ENCODE peak calls at places on chromosomes 13 and 19, in four cellular contexts. A is tibial artery, H is tibial nerve, N is Peyer's patch. M is an unnamed sample.
A peak's percentile ranks its signal among the peaks of the same experiment; 100 is the strongest.

GRCh38 chr13:27953671-27954405 is 15.3 kb downstream of the CDX2 start:
- DNase-seq in A (no peak), H (peak; percentile 48), N (peak; percentile 37), M (no peak)

GRCh38 chr19:1108291-1109031 is 4.7 kb downstream of the GPX4 start:
- DNase-seq in H (no peak), A (no peak), N (no peak), M (no peak)

GRCh38 chr13:41284512-41285288 is 21.3 kb upstream of the MTRF1 start:
- DNase-seq in H (no peak), N (no peak), A (no peak), M (no peak)

GRCh38 chr19:7617172-7617571 is 12.2 kb downstream of the XAB2 start:
- DNase-seq in H (no peak), A (no peak), N (no peak), M (no peak)

GRCh38 chr19:58428617-58429016 is 11.3 kb downstream of the ZNF132 start:
- DNase-seq in A (no peak), N (no peak), H (no peak), M (no peak)

GRCh38 chr19:55210120-55210493 is 806 bp upstream of the PTPRH start:
- DNase-seq in A (no peak), H (no peak), N (no peak), M (no peak)

GRCh38 chr19:7850429-7850819 is 20.4 kb downstream of the EVI5L start:
- DNase-seq in A (no peak), N (no peak), H (no peak), M (no peak)

GRCh38 chr13:110713981-110714797 is 689 bp downstream of the ING1 start:
- DNase-seq in H (peak; percentile 36), A (peak; percentile 79), N (peak; percentile 72), M (peak; percentile 34)

GRCh38 chr13:76725211-76725610 is 161.0 kb downstream of the KCTD12 start:
- DNase-seq in A (no peak), H (no peak), N (no peak), M (no peak)

GRCh38 chr19:870963-871401 is 11.5 kb downstream of the CFD start:
- DNase-seq in A (no peak), N (no peak), H (no peak), M (peak; percentile 61)

GRCh38 chr19:39038098-39038497 is 5.7 kb upstream of the FBXO27 start:
- DNase-seq in N (no peak), A (no peak), H (no peak), M (peak; percentile 39)

GRCh38 chr19:54616840-54617560 is 13.3 kb upstream of the LILRB1 start:
- DNase-seq in H (no peak), N (peak; percentile 40), A (no peak), M (no peak)

GRCh38 chr19:56866563-56866962 is 26.0 kb upstream of the PEG3 start:
- DNase-seq in A (no peak), H (no peak), N (no peak), M (no peak)

GRCh38 chr13:32911506-32911905 is 104.7 kb upstream of the KL start:
- DNase-seq in H (no peak), N (no peak), A (no peak), M (no peak)

GRCh38 chr13:97295279-97296182 is 73.4 kb downstream of the MBNL2 start:
- DNase-seq in A (no peak), H (no peak), N (no peak), M (no peak)

GRCh38 chr13:94764576-94765321 is 52.4 kb upstream of the SOX21 start:
- DNase-seq in N (no peak), H (no peak), A (no peak), M (no peak)

GRCh38 chr13:30463820-30464495 is 1.8 kb downstream of the HMGB1 start:
- DNase-seq in H (peak; percentile 50), N (peak; percentile 70), A (peak; percentile 81), M (peak; percentile 63)

GRCh38 chr13:25213716-25214115 is 41.6 kb upstream of the AMER2 start:
- DNase-seq in A (no peak), N (no peak), H (no peak), M (no peak)

GRCh38 chr19:32223595-32224370 is 121.6 kb upstream of the ZNF507 start:
- DNase-seq in H (no peak), A (no peak), N (no peak), M (no peak)

GRCh38 chr13:42384265-42384664 is 112.3 kb downstream of the AKAP11 start:
- DNase-seq in N (no peak), H (no peak), A (no peak), M (no peak)

GRCh38 chr19:58196911-58197616 is 14.2 kb downstream of the ZNF274 start:
- DNase-seq in A (no peak), N (no peak), H (no peak), M (no peak)

GRCh38 chr13:113297370-113297871 is 382 bp downstream of the LAMP1 start:
- DNase-seq in H (no peak), N (peak; percentile 48), A (peak; percentile 72), M (no peak)

GRCh38 chr13:41017153-41017552 is 2.0 kb downstream of the ELF1 start:
- DNase-seq in H (no peak), A (no peak), N (peak; percentile 64), M (no peak)

GRCh38 chr19:55226273-55226672 is 2.3 kb downstream of the TMEM86B start:
- DNase-seq in A (no peak), H (no peak), N (no peak), M (no peak)

GRCh38 chr19:3196064-3196932 is 10.6 kb downstream of the NCLN start:
- DNase-seq in H (no peak), N (no peak), A (no peak), M (no peak)

GRCh38 chr19:38731654-38732301 is 12.5 kb downstream of the CAPN12 start:
- DNase-seq in A (peak; percentile 63), N (no peak), H (no peak), M (peak; percentile 33)

GRCh38 chr13:44292545-44292944 is 81.1 kb upstream of the SERP2 start:
- DNase-seq in H (no peak), N (no peak), A (no peak), M (no peak)

GRCh38 chr13:97043302-97043701 is 49.0 kb upstream of the OXGR1 start:
- DNase-seq in A (no peak), N (no peak), H (no peak), M (no peak)

GRCh38 chr19:2782357-2782935 is 627 bp downstream of the SGTA start:
- DNase-seq in N (no peak), A (no peak), H (no peak), M (no peak)

GRCh38 chr13:84670245-84670644 is 788.0 kb upstream of the SLITRK1 start:
- DNase-seq in H (no peak), N (no peak), A (no peak), M (no peak)

GRCh38 chr13:34349091-34349722 is 531.3 kb downstream of the RFC3 start:
- DNase-seq in N (peak; percentile 17), H (peak; percentile 77), A (peak; percentile 69), M (no peak)

GRCh38 chr19:47518139-47518538 is 3.3 kb upstream of the NAPA start:
- DNase-seq in H (no peak), N (peak; percentile 55), A (no peak), M (no peak)

GRCh38 chr13:32783067-32783466 is 196.8 kb downstream of the PDS5B start:
- DNase-seq in N (no peak), A (no peak), H (no peak), M (no peak)

GRCh38 chr19:56690668-56691067 is 19.1 kb upstream of the ZNF835 start:
- DNase-seq in H (no peak), N (no peak), A (no peak), M (no peak)

GRCh38 chr13:41542281-41542680 is 84.9 kb downstream of the RGCC start:
- DNase-seq in H (no peak), A (no peak), N (no peak), M (no peak)

GRCh38 chr19:35044317-35045117 is 3.0 kb downstream of the HPN start:
- DNase-seq in N (peak; percentile 22), H (peak; percentile 78), A (no peak), M (no peak)

GRCh38 chr19:4715529-4716221 is 8.0 kb downstream of the DPP9 start:
- DNase-seq in N (no peak), A (no peak), H (no peak), M (no peak)
- TF ChIP-seq CTCF in N (no peak), A (no peak), H (no peak), M (no peak)

GRCh38 chr13:63050287-63050686 is 1634.6 kb upstream of the PCDH20 start:
- DNase-seq in A (no peak), N (no peak), H (no peak), M (no peak)
- H3K4me3 ChIP-seq in A (no peak overlapping the region), N (no peak overlapping the region), H (no peak overlapping the region), M (no peak overlapping the region)

GRCh38 chr19:33388231-33388816 is 14.8 kb downstream of the CEBPG start:
- DNase-seq in A (peak; percentile 70), N (no peak), H (no peak), M (no peak)
- H3K27ac ChIP-seq in A (peak overlapping the region; percentile 12), N (no peak overlapping the region), H (peak overlapping the region; percentile 73), M (peak overlapping the region; percentile 55)

GRCh38 chr19:36573020-36573947 is at the start of gene ZNF529:
- DNase-seq in H (peak; percentile 92), N (peak; percentile 91), A (peak; percentile 92), M (peak; percentile 86)
- TF ChIP-seq CTCF in H (no peak), N (no peak), A (no peak), M (no peak)

DNA sequence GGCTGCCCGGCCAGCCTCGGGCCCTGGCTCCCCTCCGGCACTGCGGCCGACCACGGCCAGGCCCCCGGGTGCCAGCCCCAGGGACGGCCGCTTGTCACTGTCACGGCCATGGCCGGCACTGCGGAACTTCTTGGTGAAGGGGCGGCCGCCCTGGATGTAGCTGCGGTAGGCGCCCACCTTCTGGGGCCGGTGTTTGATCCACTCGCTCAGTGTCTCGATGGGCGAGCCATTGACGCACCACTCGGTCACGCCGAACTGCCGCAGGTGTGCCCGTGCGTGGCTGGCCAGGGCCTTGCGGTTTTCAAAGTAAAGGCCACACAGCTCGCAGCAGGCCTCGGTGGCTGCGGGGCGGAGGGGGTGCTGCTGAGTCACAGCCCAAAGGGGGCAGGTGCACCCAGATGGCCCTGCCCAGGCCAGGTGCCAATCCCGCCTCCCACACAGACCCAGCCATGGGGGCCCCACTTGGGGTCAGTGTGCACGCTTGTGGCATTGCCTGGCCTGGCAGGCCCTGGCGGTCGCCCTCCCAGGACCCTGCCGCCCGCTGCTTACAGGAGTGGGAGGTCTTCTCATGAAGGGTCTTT is 6.0 kb upstream of the AKAP8L start:
- DNase-seq in H (no peak), N (no peak), A (no peak), M (no peak)
- H3K4me3 ChIP-seq in H (no peak overlapping the region), N (no peak overlapping the region), A (no peak overlapping the region), M (no peak overlapping the region)